ENCODE peak calls at places on chromosomes 5 and 9, in four cellular contexts. L is IMR-90, D is H1, C is mesendoderm. F is an unnamed sample.

GRCh38 chr5:173984218-173984617 is 4.8 kb upstream of the C5orf47 start:
- DNase-seq in C (peak; percentile 69), D (no peak), L (peak; percentile 28), F (peak; percentile 57)

GRCh38 chr5:171484460-171484899 is 65.0 kb downstream of the FGF18 start:
- DNase-seq in D (no peak), L (no peak), C (no peak), F (no peak)

GRCh38 chr5:126780165-126780827 is 3.4 kb downstream of the LMNB1 start:
- DNase-seq in L (peak; percentile 81), D (no peak), C (peak; percentile 80), F (peak; percentile 39)

GRCh38 chr9:20618361-20618799 is 3.9 kb downstream of the MLLT3 start:
- DNase-seq in C (no peak), D (no peak), L (peak; percentile 77), F (no peak)

GRCh38 chr9:122216798-122217418 is 11.8 kb downstream of the LHX6 start:
- DNase-seq in L (no peak), D (no peak), C (peak; percentile 40), F (no peak)

GRCh38 chr5:158637039-158637438 is 462.7 kb downstream of the EBF1 start:
- DNase-seq in C (no peak), L (no peak), D (no peak), F (no peak)

GRCh38 chr5:122858451-122858850 is 13.0 kb downstream of the SNX24 start:
- DNase-seq in D (no peak), C (no peak), L (no peak), F (no peak)

GRCh38 chr9:18706648-18707047 is 232.7 kb downstream of the ADAMTSL1 start:
- DNase-seq in L (no peak), D (no peak), C (no peak), F (peak; percentile 39)

GRCh38 chr9:96486351-96487029 is 36.5 kb downstream of the HABP4 start:
- DNase-seq in C (no peak), D (no peak), L (peak; percentile 82), F (no peak)

GRCh38 chr5:57725628-57726504 is 243.3 kb upstream of the ACTBL2 start:
- DNase-seq in C (no peak), D (no peak), L (no peak), F (no peak)

GRCh38 chr5:122258840-122259239 is 53.2 kb upstream of the SNCAIP start:
- DNase-seq in L (no peak), C (no peak), D (no peak), F (no peak)

GRCh38 chr9:131473198-131473885 is 29.4 kb upstream of the POMT1 start:
- DNase-seq in L (no peak), C (no peak), D (no peak), F (no peak)

GRCh38 chr9:33297455-33297854 is 7.1 kb downstream of the NFX1 start:
- DNase-seq in D (no peak), C (no peak), L (no peak), F (no peak)

GRCh38 chr5:157708866-157709265 is 22.4 kb upstream of the THG1L start:
- DNase-seq in C (no peak), D (no peak), L (peak; percentile 40), F (no peak)

GRCh38 chr5:27472875-27473274 is 434.5 kb upstream of the CDH9 start:
- DNase-seq in D (no peak), C (peak; percentile 48), L (no peak), F (no peak)

GRCh38 chr9:70303268-70303667 is 44.5 kb downstream of the SMC5 start:
- DNase-seq in L (peak; percentile 43), C (no peak), D (no peak), F (no peak)

GRCh38 chr9:76887003-76887821 is 18.7 kb downstream of the PRUNE2 start:
- DNase-seq in L (no peak), D (no peak), C (no peak), F (no peak)

GRCh38 chr5:157457391-157457790 is 2.6 kb upstream of the NIPAL4 start:
- DNase-seq in D (no peak), C (no peak), L (no peak), F (peak; percentile 5)

GRCh38 chr9:134488251-134488900 is 153.2 kb upstream of the COL5A1 start:
- DNase-seq in C (no peak), L (no peak), D (no peak), F (no peak)
- H4K5ac ChIP-seq in C (no peak overlapping the region), L (no peak overlapping the region), D (no peak overlapping the region), F (no peak overlapping the region)

GRCh38 chr9:34458013-34458966 is at the start of the genes DNAI1 and FAM219A:
- DNase-seq in D (peak; percentile 95), L (peak; percentile 98), C (peak; percentile 99), F (peak; percentile 98)
- H4K8ac ChIP-seq in D (peak within 1 kb of the TSS; percentile 83), L (peak within 1 kb of the TSS; percentile 78), C (no peak within 1 kb of the TSS), F (no peak within 1 kb of the TSS)

DNA sequence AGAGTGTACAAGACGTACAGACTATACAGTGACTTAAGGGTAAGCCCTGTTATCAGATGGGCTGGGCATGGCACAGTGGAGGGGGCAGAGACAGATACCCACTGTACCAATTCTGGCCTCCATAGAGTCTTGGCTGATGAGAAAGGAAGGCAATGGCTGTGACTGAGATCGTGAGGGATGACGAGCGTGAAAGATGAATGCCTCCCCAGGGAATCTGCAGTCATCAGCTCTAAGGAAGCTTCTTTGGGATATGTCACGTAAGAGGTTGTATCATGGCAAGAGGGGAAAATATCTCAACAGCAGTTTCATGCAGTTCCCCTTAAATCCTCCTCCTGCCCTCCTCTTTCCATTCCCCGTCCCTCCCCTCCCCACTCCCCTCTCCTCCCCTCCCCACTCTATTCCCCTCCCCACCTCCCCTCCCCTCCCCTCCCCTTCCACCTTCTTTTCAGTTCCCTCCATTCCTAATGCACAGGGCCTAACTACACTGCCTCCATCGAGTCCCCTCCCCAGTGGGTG is 226.3 kb upstream of the DAP start:
- DNase-seq in D (no peak), L (no peak), C (no peak), F (no peak)
- H4K5ac ChIP-seq in D (no peak overlapping the region), L (no peak overlapping the region), C (no peak overlapping the region), F (no peak overlapping the region)

DNA sequence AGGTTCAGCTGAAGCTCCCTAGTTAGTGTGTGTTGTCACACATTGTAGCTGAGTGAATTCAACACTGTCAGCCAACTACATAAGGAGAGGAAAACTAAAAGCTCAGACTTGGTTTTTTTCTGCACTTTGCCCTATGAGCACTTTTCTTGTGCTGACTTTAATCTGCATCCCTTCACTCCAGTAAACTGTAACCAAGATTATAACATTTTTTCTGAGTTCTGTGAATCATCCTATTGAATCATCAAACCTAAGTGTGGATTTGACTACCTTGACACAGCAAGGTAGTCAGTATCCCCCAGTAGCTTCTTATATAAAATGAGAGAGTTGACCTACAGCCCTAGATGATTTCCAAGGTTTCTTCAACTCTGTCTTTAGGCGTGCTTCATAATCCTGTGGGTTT is 325.0 kb downstream of the AGTPBP1 start:
- DNase-seq in D (no peak), L (no peak), C (no peak), F (no peak)
- H4K8ac ChIP-seq in D (no peak overlapping the region), L (no peak overlapping the region), C (no peak overlapping the region), F (no peak overlapping the region)

GRCh38 chr5:80152778-80153177 is 103.1 kb downstream of the SERINC5 start:
- DNase-seq in C (no peak), L (no peak), D (no peak), F (no peak)

GRCh38 chr5:80150731-80151130 is 105.1 kb downstream of the SERINC5 start:
- DNase-seq in D (no peak), L (no peak), C (no peak), F (no peak)

GRCh38 chr5:80149161-80149609 is 106.7 kb downstream of the SERINC5 start:
- DNase-seq in D (no peak), L (no peak), C (no peak), F (no peak)

GRCh38 chr5:80153586-80154126 is 102.2 kb downstream of the SERINC5 start:
- DNase-seq in D (no peak), L (no peak), C (no peak), F (no peak)

GRCh38 chr5:80151890-80152289 is 104.0 kb downstream of the SERINC5 start:
- DNase-seq in L (no peak), C (no peak), D (no peak), F (no peak)
- H4K5ac ChIP-seq in L (no peak overlapping the region), C (no peak overlapping the region), D (no peak overlapping the region), F (no peak overlapping the region)

F was measured in H9.